ENCODE peak calls at places on chromosomes 4 and X, in seven cellular contexts. X, K, N, A, M, Q and F are unnamed samples.
A peak's percentile ranks its signal among the peaks of the same experiment; 100 is the strongest.

GRCh38 chr4:176404591-176404990 is 84.8 kb downstream of the SPCS3 start:
- DNase-seq in X (no peak), N (no peak), A (no peak), K (peak; percentile 86), Q (no peak), M (peak; percentile 26), F (no peak)

GRCh38 chr4:72218953-72219352 is 187.2 kb downstream of the NPFFR2 start:
- DNase-seq in N (no peak), K (no peak), A (no peak), M (no peak), Q (no peak), X (no peak), F (no peak)

GRCh38 chr4:13938299-13938698 is 310.8 kb upstream of the BOD1L1 start:
- DNase-seq in N (no peak), Q (peak; percentile 48), X (no peak), M (no peak), K (no peak), A (no peak), F (no peak)

GRCh38 chr4:82500830-82501229 is 61.0 kb downstream of the TMEM150C start:
- DNase-seq in Q (no peak), N (no peak), A (no peak), K (no peak), M (no peak), X (no peak), F (no peak)

GRCh38 chr4:83618991-83619390 is 83.1 kb downstream of the GPAT3 start:
- DNase-seq in K (peak; percentile 44), N (no peak), X (no peak), Q (no peak), M (no peak), A (peak; percentile 20), F (no peak)

GRCh38 chr4:110294165-110294564 is 95.8 kb upstream of the ELOVL6 start:
- DNase-seq in A (no peak), M (peak; percentile 54), K (peak; percentile 6), Q (no peak), X (no peak), N (peak; percentile 77), F (no peak)

GRCh38 chrX:13101439-13102139 is 57.2 kb upstream of the FAM9C start:
- DNase-seq in K (peak; percentile 86), A (no peak), X (no peak), N (peak; percentile 54), M (peak; percentile 89), Q (no peak), F (no peak)

GRCh38 chrX:47446431-47446830 is 36.6 kb downstream of the ZNF41 start:
- DNase-seq in N (peak; percentile 14), Q (no peak), M (no peak), A (peak; percentile 73), X (no peak), K (no peak), F (no peak)

GRCh38 chrX:18929775-18930174 is 54.1 kb downstream of the PHKA2 start:
- DNase-seq in A (no peak), K (no peak), N (no peak), M (no peak), X (no peak), Q (no peak), F (no peak)

GRCh38 chrX:77788050-77788449 is 2.0 kb upstream of the ATRX start:
- DNase-seq in K (peak; percentile 14), Q (no peak), A (peak; percentile 3), X (no peak), M (peak; percentile 15), N (peak; percentile 18), F (no peak)

GRCh38 chrX:111244238-111244750 is 26.0 kb downstream of the CAPN6 start:
- DNase-seq in K (peak; percentile 14), N (peak; percentile 53), A (peak; percentile 10), Q (no peak), X (no peak), M (peak; percentile 18), F (no peak)

GRCh38 chrX:97685753-97686152 is 802.0 kb downstream of the RPA4 start:
- DNase-seq in K (peak; percentile 40), Q (no peak), X (no peak), M (peak; percentile 29), N (peak; percentile 47), A (peak; percentile 14), F (no peak)

GRCh38 chr4:143375326-143376073 is 38.8 kb downstream of the GAB1 start:
- DNase-seq in K (no peak), Q (no peak), X (peak; percentile 50), A (peak; percentile 67), N (peak; percentile 32), M (peak; percentile 45), F (no peak)

GRCh38 chrX:103101280-103102042 is 8.5 kb upstream of the NXF3 start:
- DNase-seq in N (no peak), A (peak; percentile 83), X (no peak), Q (no peak), M (no peak), K (no peak), F (no peak)

GRCh38 chr4:146175541-146176453 is at the start of gene LSM6:
- DNase-seq in N (peak; percentile 87), Q (peak; percentile 88), M (peak; percentile 87), K (peak; percentile 85), X (peak; percentile 79), A (peak; percentile 88), F (peak; percentile 58)

GRCh38 chr4:13988347-13989265 is 361.1 kb upstream of the BOD1L1 start:
- DNase-seq in N (peak; percentile 23), Q (no peak), M (peak; percentile 86), X (no peak), K (peak; percentile 97), A (peak; percentile 25), F (no peak)

GRCh38 chrX:135170877-135171519 is at the start of gene CT55:
- DNase-seq in M (no peak), N (no peak), X (peak; percentile 37), A (peak; percentile 26), K (no peak), Q (no peak), F (no peak)

DNA sequence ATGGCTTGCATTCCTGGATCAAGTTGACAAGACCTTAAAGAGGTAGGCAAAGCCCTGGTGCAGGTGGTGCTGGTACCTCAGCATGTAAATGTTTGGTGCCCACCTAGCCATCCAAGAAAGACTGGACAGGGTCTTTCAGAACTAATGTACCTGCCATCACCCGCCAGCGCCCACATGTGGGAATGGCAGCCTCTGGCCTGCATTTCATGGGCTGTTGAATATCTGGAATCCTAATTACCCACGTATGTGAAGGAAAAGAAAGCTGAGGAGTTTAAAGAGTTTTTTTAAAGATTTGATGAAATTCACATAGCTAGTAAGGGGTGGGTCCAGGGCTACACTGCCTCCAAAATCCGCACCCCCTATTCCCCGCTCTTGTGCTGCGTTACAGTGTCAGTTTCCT is 8.6 kb upstream of the CCDC149 start:
- DNase-seq in M (no peak), X (no peak), K (no peak), N (no peak), Q (no peak), A (no peak), F (no peak)
- H2AK5ac ChIP-seq in M (peak overlapping the region; percentile 68), X (no peak overlapping the region), K (no peak overlapping the region), N (no peak overlapping the region), Q (no peak overlapping the region), A (no peak overlapping the region), F (no peak overlapping the region)

GRCh38 chr4:1814453-1814852 is 21.4 kb downstream of the FGFR3 start:
- DNase-seq in X (no peak), A (no peak), Q (no peak), M (no peak), K (no peak), N (no peak), F (no peak)
- H2AK5ac ChIP-seq in X (no peak overlapping the region), A (no peak overlapping the region), Q (no peak overlapping the region), M (no peak overlapping the region), K (no peak overlapping the region), N (no peak overlapping the region), F (no peak overlapping the region)

DNA sequence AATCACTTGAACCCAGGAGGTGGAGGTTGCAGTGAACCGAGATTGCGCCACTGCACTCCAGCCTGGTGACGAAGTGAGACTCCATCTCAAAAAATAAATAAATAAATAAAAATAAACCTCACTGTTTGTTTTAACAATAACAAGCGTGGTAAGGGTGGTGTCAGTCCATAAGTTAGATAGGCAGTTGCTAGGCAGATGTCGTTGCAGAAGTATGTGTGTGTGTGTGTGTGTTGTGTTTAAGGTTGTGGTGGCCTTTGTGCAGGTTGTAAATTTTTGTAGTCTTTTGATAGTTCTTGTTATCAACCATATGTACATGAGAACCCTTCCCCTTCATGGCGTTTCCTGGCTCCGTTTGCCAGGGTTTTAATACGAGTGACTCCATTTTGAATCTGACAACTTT is 4.0 kb upstream of the AASDH start:
- DNase-seq in K (no peak), X (no peak), Q (no peak), M (no peak), N (no peak), A (no peak), F (no peak)
- H2AK5ac ChIP-seq in K (no peak overlapping the region), X (no peak overlapping the region), Q (no peak overlapping the region), M (no peak overlapping the region), N (no peak overlapping the region), A (no peak overlapping the region), F (no peak overlapping the region)

DNA sequence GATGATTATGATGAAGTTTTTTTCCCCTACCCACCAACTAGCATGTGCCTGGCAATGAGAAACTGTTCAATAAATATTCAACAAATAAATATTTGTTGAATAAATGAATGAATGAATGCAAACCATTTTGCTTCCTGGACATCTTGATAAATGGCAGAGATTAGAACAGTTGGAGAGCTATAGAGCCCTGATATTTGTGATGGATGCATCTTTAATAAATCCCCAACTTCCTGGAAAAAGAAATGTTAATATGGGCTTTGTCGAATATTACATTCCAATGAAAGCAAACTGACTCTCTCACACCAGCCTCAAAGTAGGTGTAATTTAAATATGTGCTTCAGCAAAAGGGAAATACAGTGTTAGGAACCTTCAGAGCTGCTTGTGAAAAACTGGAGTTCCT is 419.7 kb downstream of the MID1IP1 start:
- DNase-seq in X (no peak), N (no peak), Q (no peak), M (no peak), K (no peak), A (no peak), F (no peak)
- H2AK5ac ChIP-seq in X (no peak overlapping the region), N (no peak overlapping the region), Q (no peak overlapping the region), M (no peak overlapping the region), K (no peak overlapping the region), A (no peak overlapping the region), F (no peak overlapping the region)

DNA sequence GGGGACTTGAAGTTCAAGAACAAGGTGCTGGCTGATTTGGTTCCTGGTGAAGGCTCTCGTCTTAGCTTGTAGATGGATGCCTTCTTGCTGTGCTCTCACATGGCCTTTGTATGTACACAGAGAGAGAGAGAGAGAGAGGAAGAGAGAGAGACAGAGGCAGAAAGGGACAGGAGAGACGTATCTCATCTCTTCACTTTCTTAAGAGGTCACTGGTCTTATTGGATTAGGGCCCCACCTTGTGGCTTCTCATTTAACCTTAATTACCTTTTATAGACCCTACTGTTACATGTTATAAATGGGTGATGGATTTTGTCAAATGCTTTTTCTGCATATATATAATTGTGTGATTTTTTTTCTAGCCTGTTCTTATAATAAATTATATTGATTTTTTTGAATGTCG is 1444.2 kb downstream of the ADGRL3 start:
- DNase-seq in N (no peak), Q (no peak), A (peak; percentile 83), M (peak; percentile 29), K (no peak), X (peak; percentile 27), F (peak; percentile 38)
- H2AK5ac ChIP-seq in N (no peak overlapping the region), Q (no peak overlapping the region), A (no peak overlapping the region), M (no peak overlapping the region), K (no peak overlapping the region), X (no peak overlapping the region), F (no peak overlapping the region)

GRCh38 chr4:180827610-180828009 is 1415.6 kb upstream of the TENM3 start:
- DNase-seq in X (peak; percentile 29), K (peak; percentile 67), N (no peak), M (peak; percentile 39), A (peak; percentile 34), Q (no peak), F (no peak)
- H2AK5ac ChIP-seq in X (no peak overlapping the region), K (no peak overlapping the region), N (no peak overlapping the region), M (peak overlapping the region; percentile 26), A (no peak overlapping the region), Q (no peak overlapping the region), F (no peak overlapping the region)